ENCODE peak calls at places on chromosomes 2 and 18, in ten cellular contexts. One of them, this sample, is unnamed.

GRCh38 chr2:102021776-102022175 is 30.0 kb downstream of the IL1R2 start:
- DNase-seq in GM06990: no peak
- DNase-seq in heart left ventricle: no peak
- DNase-seq in astrocyte: peak; percentile 76
- DNase-seq in adipocyte: no peak
- DNase-seq in lung: no peak
- DNase-seq in gastrocnemius medialis: no peak
- DNase-seq in AG04450: no peak
- DNase-seq in HCT116: no peak
- DNase-seq in brain microvascular endothelial cell: no peak
- DNase-seq in this sample: no peak

GRCh38 chr2:169258045-169258601 is 104.2 kb downstream of the LRP2 start:
- DNase-seq in GM06990: no peak
- DNase-seq in heart left ventricle: no peak
- DNase-seq in astrocyte: no peak
- DNase-seq in adipocyte: no peak
- DNase-seq in lung: no peak
- DNase-seq in gastrocnemius medialis: no peak
- DNase-seq in AG04450: no peak
- DNase-seq in HCT116: no peak
- DNase-seq in brain microvascular endothelial cell: no peak
- DNase-seq in this sample: no peak

GRCh38 chr2:154425999-154426398 is 272.5 kb upstream of the KCNJ3 start:
- DNase-seq in GM06990: no peak
- DNase-seq in heart left ventricle: peak; percentile 22
- DNase-seq in astrocyte: no peak
- DNase-seq in adipocyte: no peak
- DNase-seq in lung: no peak
- DNase-seq in gastrocnemius medialis: no peak
- DNase-seq in AG04450: no peak
- DNase-seq in HCT116: no peak
- DNase-seq in brain microvascular endothelial cell: no peak
- DNase-seq in this sample: no peak

GRCh38 chr2:147543056-147543455 is 301.8 kb upstream of the ACVR2A start:
- DNase-seq in GM06990: no peak
- DNase-seq in heart left ventricle: no peak
- DNase-seq in astrocyte: peak; percentile 83
- DNase-seq in adipocyte: no peak
- DNase-seq in lung: no peak
- DNase-seq in gastrocnemius medialis: no peak
- DNase-seq in AG04450: no peak
- DNase-seq in HCT116: no peak
- DNase-seq in brain microvascular endothelial cell: no peak
- DNase-seq in this sample: no peak

GRCh38 chr2:187976259-187976658 is 315.4 kb upstream of the GULP1 start:
- DNase-seq in GM06990: no peak
- DNase-seq in heart left ventricle: no peak
- DNase-seq in astrocyte: no peak
- DNase-seq in adipocyte: peak; percentile 10
- DNase-seq in lung: no peak
- DNase-seq in gastrocnemius medialis: no peak
- DNase-seq in AG04450: no peak
- DNase-seq in HCT116: no peak
- DNase-seq in brain microvascular endothelial cell: no peak
- DNase-seq in this sample: no peak

GRCh38 chr2:8882094-8882493 is 44.7 kb upstream of the KIDINS220 start:
- DNase-seq in GM06990: no peak
- DNase-seq in heart left ventricle: no peak
- DNase-seq in astrocyte: no peak
- DNase-seq in adipocyte: no peak
- DNase-seq in lung: no peak
- DNase-seq in gastrocnemius medialis: no peak
- DNase-seq in AG04450: no peak
- DNase-seq in HCT116: peak; percentile 22
- DNase-seq in brain microvascular endothelial cell: peak; percentile 14
- DNase-seq in this sample: no peak

GRCh38 chr2:17979707-17980106 is 101.2 kb downstream of the KCNS3 start:
- DNase-seq in GM06990: no peak
- DNase-seq in heart left ventricle: no peak
- DNase-seq in astrocyte: peak; percentile 71
- DNase-seq in adipocyte: peak; percentile 43
- DNase-seq in lung: no peak
- DNase-seq in gastrocnemius medialis: no peak
- DNase-seq in AG04450: peak; percentile 50
- DNase-seq in HCT116: no peak
- DNase-seq in brain microvascular endothelial cell: peak; percentile 40
- DNase-seq in this sample: no peak

GRCh38 chr2:182330451-182331325 is 96.1 kb downstream of the PDE1A start:
- DNase-seq in GM06990: no peak
- DNase-seq in heart left ventricle: no peak
- DNase-seq in astrocyte: peak; percentile 23
- DNase-seq in adipocyte: no peak
- DNase-seq in lung: no peak
- DNase-seq in gastrocnemius medialis: no peak
- DNase-seq in AG04450: no peak
- DNase-seq in HCT116: no peak
- DNase-seq in brain microvascular endothelial cell: peak; percentile 12
- DNase-seq in this sample: no peak

GRCh38 chr2:68187329-68187728 is 29.6 kb downstream of the PNO1 start:
- DNase-seq in GM06990: no peak
- DNase-seq in heart left ventricle: no peak
- DNase-seq in astrocyte: no peak
- DNase-seq in adipocyte: no peak
- DNase-seq in lung: no peak
- DNase-seq in gastrocnemius medialis: no peak
- DNase-seq in AG04450: no peak
- DNase-seq in HCT116: no peak
- DNase-seq in brain microvascular endothelial cell: no peak
- DNase-seq in this sample: no peak

GRCh38 chr2:10336283-10336682 is 33.6 kb downstream of the HPCAL1 start:
- DNase-seq in GM06990: no peak
- DNase-seq in heart left ventricle: no peak
- DNase-seq in astrocyte: no peak
- DNase-seq in adipocyte: no peak
- DNase-seq in lung: no peak
- DNase-seq in gastrocnemius medialis: no peak
- DNase-seq in AG04450: no peak
- DNase-seq in HCT116: no peak
- DNase-seq in brain microvascular endothelial cell: no peak
- DNase-seq in this sample: no peak

GRCh38 chr18:3689091-3689490 is 239.1 kb downstream of the TGIF1 start:
- DNase-seq in GM06990: no peak
- DNase-seq in heart left ventricle: no peak
- DNase-seq in astrocyte: peak; percentile 88
- DNase-seq in adipocyte: no peak
- DNase-seq in lung: no peak
- DNase-seq in gastrocnemius medialis: no peak
- DNase-seq in AG04450: no peak
- DNase-seq in HCT116: no peak
- DNase-seq in brain microvascular endothelial cell: no peak
- DNase-seq in this sample: no peak

GRCh38 chr2:173452436-173452835 is 97.8 kb downstream of the CDCA7 start:
- DNase-seq in GM06990: no peak
- DNase-seq in heart left ventricle: no peak
- DNase-seq in astrocyte: no peak
- DNase-seq in adipocyte: no peak
- DNase-seq in lung: no peak
- DNase-seq in gastrocnemius medialis: no peak
- DNase-seq in AG04450: no peak
- DNase-seq in HCT116: no peak
- DNase-seq in brain microvascular endothelial cell: no peak
- DNase-seq in this sample: no peak

GRCh38 chr2:173451137-173451536 is 96.5 kb downstream of the CDCA7 start:
- DNase-seq in GM06990: no peak
- DNase-seq in heart left ventricle: no peak
- DNase-seq in astrocyte: no peak
- DNase-seq in adipocyte: no peak
- DNase-seq in lung: no peak
- DNase-seq in gastrocnemius medialis: no peak
- DNase-seq in AG04450: no peak
- DNase-seq in HCT116: no peak
- DNase-seq in brain microvascular endothelial cell: no peak
- DNase-seq in this sample: no peak

GRCh38 chr2:173446722-173447121 is 92.0 kb downstream of the CDCA7 start:
- DNase-seq in GM06990: no peak
- DNase-seq in heart left ventricle: no peak
- DNase-seq in astrocyte: no peak
- DNase-seq in adipocyte: no peak
- DNase-seq in lung: no peak
- DNase-seq in gastrocnemius medialis: no peak
- DNase-seq in AG04450: no peak
- DNase-seq in HCT116: no peak
- DNase-seq in brain microvascular endothelial cell: no peak
- DNase-seq in this sample: no peak

DNA sequence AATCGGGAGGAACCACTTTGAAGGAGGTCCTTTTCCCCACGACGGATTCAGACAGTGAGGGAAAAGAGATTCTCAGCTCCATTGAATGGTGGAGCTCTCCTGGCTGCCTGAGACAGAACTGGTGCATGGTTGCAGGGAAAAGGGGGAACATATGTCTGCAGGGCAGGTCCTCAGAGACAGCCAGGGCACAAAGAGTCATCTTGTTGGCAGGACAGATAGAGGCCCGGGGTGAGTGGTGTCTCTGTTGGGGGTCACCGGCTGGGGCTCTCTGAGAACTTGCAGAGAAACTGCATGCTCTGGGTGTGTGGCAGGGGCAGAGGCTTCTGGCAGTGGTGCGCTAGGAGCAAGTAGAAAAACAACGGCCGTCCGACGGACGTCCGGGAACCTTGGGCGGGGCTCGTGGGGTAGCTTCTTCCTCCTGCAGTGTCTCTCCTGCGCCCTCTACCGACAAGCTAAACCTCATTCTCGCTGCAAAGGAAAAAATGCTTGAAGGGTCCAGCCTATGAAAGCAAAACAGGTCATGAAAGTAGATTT is 94.3 kb downstream of the CDCA7 start:
- DNase-seq in GM06990: peak; percentile 72
- DNase-seq in heart left ventricle: peak; percentile 87
- DNase-seq in astrocyte: peak; percentile 62
- DNase-seq in adipocyte: peak; percentile 94
- DNase-seq in lung: peak; percentile 82
- DNase-seq in gastrocnemius medialis: peak; percentile 72
- DNase-seq in AG04450: peak; percentile 42
- DNase-seq in HCT116: peak; percentile 85
- DNase-seq in brain microvascular endothelial cell: peak; percentile 83
- DNase-seq in this sample: peak; percentile 84
- H3K4me3 ChIP-seq in GM06990: peak overlapping the region; percentile 43
- H3K4me3 ChIP-seq in heart left ventricle: peak overlapping the region; percentile 22
- H3K4me3 ChIP-seq in astrocyte: peak overlapping the region; percentile 38
- H3K4me3 ChIP-seq in adipocyte: peak overlapping the region; percentile 77
- H3K4me3 ChIP-seq in lung: no peak overlapping the region
- H3K4me3 ChIP-seq in gastrocnemius medialis: peak overlapping the region; percentile 30
- H3K4me3 ChIP-seq in AG04450: peak overlapping the region; percentile 38
- H3K4me3 ChIP-seq in HCT116: peak overlapping the region; percentile 58
- H3K4me3 ChIP-seq in brain microvascular endothelial cell: peak overlapping the region; percentile 46
- H3K4me3 ChIP-seq in this sample: peak overlapping the region; percentile 48

DNA sequence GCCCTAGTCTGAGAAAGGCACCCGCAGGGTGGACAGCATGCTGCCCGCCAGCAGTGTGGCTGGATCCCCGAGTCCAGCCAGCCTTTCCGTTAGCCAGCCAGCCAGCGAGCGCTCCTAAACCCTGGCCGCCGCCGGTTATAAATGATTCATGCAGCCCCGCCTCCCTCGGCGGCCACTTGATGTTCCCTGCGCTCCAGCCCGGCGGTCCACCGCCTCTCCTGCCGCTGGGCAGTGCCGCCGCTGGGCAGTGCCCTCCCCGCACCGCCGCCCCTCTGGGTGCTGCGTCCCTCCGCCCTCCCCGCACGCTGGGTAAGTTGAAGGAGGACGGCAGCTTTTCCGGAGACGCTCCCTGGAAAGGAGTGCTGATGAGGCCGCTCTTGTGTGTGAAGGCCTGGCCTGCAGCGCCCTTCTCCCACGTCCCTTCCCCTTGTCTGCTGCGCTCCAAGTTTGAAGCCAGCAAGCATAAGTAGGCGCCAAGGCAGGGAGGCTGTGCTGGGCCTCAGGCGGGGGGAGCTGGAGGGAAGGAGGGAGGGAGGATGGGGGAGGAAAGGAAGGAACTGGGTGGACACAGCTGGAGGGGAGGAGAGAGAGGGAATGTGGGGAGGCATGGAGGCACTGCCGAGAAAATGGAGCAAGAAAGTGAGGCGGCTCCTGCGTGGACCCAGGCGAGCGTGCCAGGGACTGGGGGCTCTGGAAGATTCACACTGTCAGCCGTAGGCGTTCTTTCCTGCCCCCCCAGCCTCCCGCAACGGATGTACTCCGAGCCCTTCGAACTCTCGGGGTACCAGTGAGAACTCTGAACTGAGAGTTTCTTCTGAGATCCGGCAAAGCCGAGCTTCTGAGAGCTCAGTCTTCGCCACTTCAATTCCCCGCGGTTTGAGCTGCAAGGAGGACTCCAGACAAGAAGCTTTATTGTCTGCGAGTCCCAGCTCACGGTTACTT is 131.9 kb downstream of the GLI2 start:
- DNase-seq in GM06990: no peak
- DNase-seq in heart left ventricle: peak; percentile 75
- DNase-seq in astrocyte: peak; percentile 84
- DNase-seq in adipocyte: peak; percentile 94
- DNase-seq in lung: peak; percentile 57
- DNase-seq in gastrocnemius medialis: peak; percentile 73
- DNase-seq in AG04450: no peak
- DNase-seq in HCT116: no peak
- DNase-seq in brain microvascular endothelial cell: peak; percentile 76
- DNase-seq in this sample: peak; percentile 92
- H3K4me3 ChIP-seq in GM06990: no peak overlapping the region
- H3K4me3 ChIP-seq in heart left ventricle: peak overlapping the region; percentile 4
- H3K4me3 ChIP-seq in astrocyte: peak overlapping the region; percentile 53
- H3K4me3 ChIP-seq in adipocyte: peak overlapping the region; percentile 77
- H3K4me3 ChIP-seq in lung: no peak overlapping the region
- H3K4me3 ChIP-seq in gastrocnemius medialis: peak overlapping the region; percentile 46
- H3K4me3 ChIP-seq in AG04450: peak overlapping the region; percentile 57
- H3K4me3 ChIP-seq in HCT116: no peak overlapping the region
- H3K4me3 ChIP-seq in brain microvascular endothelial cell: peak overlapping the region; percentile 54
- H3K4me3 ChIP-seq in this sample: peak overlapping the region; percentile 63

GRCh38 chr18:7157760-7158159 is 40.2 kb upstream of the LAMA1 start:
- DNase-seq in GM06990: no peak
- DNase-seq in heart left ventricle: no peak
- DNase-seq in astrocyte: no peak
- DNase-seq in adipocyte: no peak
- DNase-seq in lung: no peak
- DNase-seq in gastrocnemius medialis: no peak
- DNase-seq in AG04450: no peak
- DNase-seq in HCT116: no peak
- DNase-seq in brain microvascular endothelial cell: no peak
- DNase-seq in this sample: no peak
- H3K4me3 ChIP-seq in GM06990: no peak overlapping the region
- H3K4me3 ChIP-seq in heart left ventricle: no peak overlapping the region
- H3K4me3 ChIP-seq in astrocyte: no peak overlapping the region
- H3K4me3 ChIP-seq in adipocyte: no peak overlapping the region
- H3K4me3 ChIP-seq in lung: no peak overlapping the region
- H3K4me3 ChIP-seq in gastrocnemius medialis: no peak overlapping the region
- H3K4me3 ChIP-seq in AG04450: no peak overlapping the region
- H3K4me3 ChIP-seq in HCT116: no peak overlapping the region
- H3K4me3 ChIP-seq in brain microvascular endothelial cell: no peak overlapping the region
- H3K4me3 ChIP-seq in this sample: no peak overlapping the region

DNA sequence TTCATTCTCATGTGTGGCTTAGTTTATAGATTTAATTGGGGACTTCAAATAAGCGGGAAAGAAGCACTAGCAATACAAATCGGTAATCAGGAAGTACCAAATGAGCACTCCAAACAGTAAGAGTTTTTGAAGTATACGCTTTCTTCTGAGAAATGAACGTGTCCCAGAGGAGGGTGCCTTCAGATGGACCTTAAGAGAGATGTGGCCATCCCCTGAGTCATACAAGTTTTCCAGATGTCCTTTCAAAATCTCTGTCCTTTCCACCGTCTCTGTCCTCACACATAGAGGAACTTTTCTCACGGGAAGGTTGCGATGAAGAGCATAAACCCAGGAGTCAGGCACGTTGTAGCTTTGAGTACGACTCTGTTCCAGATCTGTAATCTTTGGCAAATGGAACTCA is 1.7 kb upstream of the SMAD2 start:
- DNase-seq in GM06990: no peak
- DNase-seq in heart left ventricle: no peak
- DNase-seq in astrocyte: no peak
- DNase-seq in adipocyte: no peak
- DNase-seq in lung: no peak
- DNase-seq in gastrocnemius medialis: no peak
- DNase-seq in AG04450: no peak
- DNase-seq in HCT116: no peak
- DNase-seq in brain microvascular endothelial cell: no peak
- DNase-seq in this sample: no peak
- H3K4me3 ChIP-seq in GM06990: no peak overlapping the region
- H3K4me3 ChIP-seq in heart left ventricle: no peak overlapping the region
- H3K4me3 ChIP-seq in astrocyte: no peak overlapping the region
- H3K4me3 ChIP-seq in adipocyte: no peak overlapping the region
- H3K4me3 ChIP-seq in lung: no peak overlapping the region
- H3K4me3 ChIP-seq in gastrocnemius medialis: no peak overlapping the region
- H3K4me3 ChIP-seq in AG04450: no peak overlapping the region
- H3K4me3 ChIP-seq in HCT116: no peak overlapping the region
- H3K4me3 ChIP-seq in brain microvascular endothelial cell: no peak overlapping the region
- H3K4me3 ChIP-seq in this sample: peak overlapping the region; percentile 86